ENCODE peak calls at places on chromosomes 2 and 18, in four cellular contexts. I is neural progenitor cell, J is pancreas, Y is osteoblast. P is an unnamed sample. For H3K4me1, the result is how much of the 10 kb centered on the place peaks cover.

GRCh38 chr18:47931707-47932103 is 1.2 kb upstream of the SMAD2 start:
- DNase-seq in Y (no peak), J (no peak), I (peak), P (no peak)

GRCh38 chr2:180191352-180192124 is 184.4 kb upstream of the CWC22 start:
- DNase-seq in J (no peak), Y (no peak), I (no peak), P (no peak)

GRCh38 chr18:7871560-7872456 is 304.7 kb downstream of the PTPRM start:
- DNase-seq in I (no peak), Y (no peak), J (no peak), P (no peak)

GRCh38 chr2:226121339-226121738 is 678.3 kb downstream of the IRS1 start:
- DNase-seq in I (no peak), Y (no peak), J (no peak), P (no peak)

GRCh38 chr2:96267159-96267971 is 1.3 kb downstream of the CIAO1 start:
- DNase-seq in Y (no peak), J (peak), I (peak), P (no peak)

GRCh38 chr2:111185496-111186022 is 64.8 kb downstream of the BCL2L11 start:
- DNase-seq in J (peak), I (no peak), Y (no peak), P (no peak)

GRCh38 chr2:31770718-31771117 is 190.0 kb upstream of the SRD5A2 start:
- DNase-seq in Y (no peak), J (no peak), I (no peak), P (no peak)

GRCh38 chr2:142190805-142191204 is 60.0 kb upstream of the LRP1B start:
- DNase-seq in J (no peak), Y (no peak), I (no peak), P (no peak)

GRCh38 chr2:29589440-29590103 is 331.8 kb downstream of the ALK start:
- DNase-seq in Y (no peak), I (no peak), J (no peak), P (no peak)

GRCh38 chr2:11133936-11134320 is 21.3 kb upstream of the SLC66A3 start:
- DNase-seq in J (no peak), Y (no peak), I (no peak), P (no peak)

GRCh38 chr18:56152547-56152946 is 485.8 kb downstream of the TXNL1 start:
- DNase-seq in I (no peak), J (no peak), Y (no peak), P (no peak)

GRCh38 chr18:25058520-25058919 is 293.4 kb downstream of the ZNF521 start:
- DNase-seq in J (no peak), I (no peak), Y (no peak), P (no peak)

GRCh38 chr18:55588876-55589595 is 1.0 kb upstream of the TCF4 start:
- DNase-seq in Y (peak), I (no peak), J (no peak), P (no peak)

GRCh38 chr2:985317-985898 is 34.8 kb downstream of the SNTG2 start:
- DNase-seq in I (peak), J (no peak), Y (no peak), P (no peak)

GRCh38 chr2:108297436-108298141 is 8.9 kb downstream of the SULT1C2 start:
- DNase-seq in I (no peak), Y (peak), J (no peak), P (no peak)

GRCh38 chr2:9329497-9329896 is 93.8 kb downstream of the ITGB1BP1 start:
- DNase-seq in J (no peak), I (no peak), Y (no peak), P (no peak)

GRCh38 chr2:223859070-223859469 is 21.7 kb upstream of the AP1S3 start:
- DNase-seq in I (no peak), Y (no peak), J (no peak), P (no peak)

GRCh38 chr18:5155180-5155906 is 41.7 kb downstream of the AKAIN1 start:
- DNase-seq in Y (no peak), J (no peak), I (no peak), P (no peak)

GRCh38 chr18:47883771-47884413 is 46.6 kb downstream of the SMAD2 start:
- DNase-seq in I (no peak), Y (no peak), J (no peak), P (no peak)

GRCh38 chr2:184597571-184597980 is 753 bp upstream of the ZNF804A start:
- DNase-seq in Y (peak), I (peak), J (no peak), P (peak)

GRCh38 chr2:158052761-158053160 is 48.9 kb upstream of the UPP2 start:
- DNase-seq in Y (no peak), I (no peak), J (no peak), P (no peak)

GRCh38 chr2:127217470-127218325 is 2.4 kb downstream of the CYP27C1 start:
- DNase-seq in I (no peak), Y (peak), J (no peak), P (peak)

GRCh38 chr2:134717706-134718094 is 1.1 kb downstream of the TMEM163 start:
- DNase-seq in J (no peak), I (peak), Y (no peak), P (no peak)

GRCh38 chr2:12192762-12193161 is 446.3 kb downstream of the LPIN1 start:
- DNase-seq in I (no peak), J (no peak), Y (no peak), P (no peak)

GRCh38 chr2:100200985-100201384 is 58.6 kb upstream of the AFF3 start:
- DNase-seq in I (no peak), J (no peak), Y (peak), P (no peak)

GRCh38 chr18:26307161-26307773 is 81.0 kb downstream of the TAF4B start:
- DNase-seq in Y (peak), I (peak), J (no peak), P (no peak)

GRCh38 chr18:76461148-76461547 is 33.9 kb downstream of the ZNF516 start:
- DNase-seq in Y (no peak), I (no peak), J (no peak), P (no peak)

GRCh38 chr2:13578547-13578946 is 861.8 kb downstream of the TRIB2 start:
- DNase-seq in Y (no peak), I (no peak), J (no peak), P (no peak)

GRCh38 chr2:70514612-70515055 is 39.0 kb downstream of the TGFA start:
- DNase-seq in Y (no peak), I (no peak), J (peak), P (peak)

GRCh38 chr2:11073251-11073650 is 82.0 kb upstream of the SLC66A3 start:
- DNase-seq in I (peak), Y (peak), J (peak), P (no peak)

GRCh38 chr18:76354348-76354747 is 140.7 kb downstream of the ZNF516 start:
- DNase-seq in J (no peak), I (no peak), Y (peak), P (no peak)

GRCh38 chr2:82301506-82301905 is 1997.0 kb upstream of the LRRTM1 start:
- DNase-seq in J (no peak), Y (no peak), I (no peak), P (no peak)

GRCh38 chr2:43184339-43184895 is 42.0 kb downstream of the ZFP36L2 start:
- DNase-seq in Y (peak), I (no peak), J (no peak), P (no peak)

GRCh38 chr2:69645926-69646325 is 2.4 kb upstream of the AAK1 start:
- DNase-seq in I (no peak), Y (no peak), J (no peak), P (no peak)

GRCh38 chr2:237497820-237498128 is 10.7 kb downstream of the MLPH start:
- DNase-seq in Y (peak), J (no peak), I (no peak), P (peak)

GRCh38 chr2:37156071-37156856 is 516 bp downstream of the EIF2AK2 start:
- DNase-seq in Y (peak), I (peak), J (peak), P (no peak)

GRCh38 chr2:113707106-113707505 is 49.3 kb downstream of the SLC35F5 start:
- DNase-seq in I (no peak), Y (no peak), J (no peak), P (no peak)

GRCh38 chr2:240920783-240921231 is 14.7 kb downstream of the CROCC2 start:
- DNase-seq in I (no peak), J (peak), Y (peak), P (peak)

GRCh38 chr2:162732946-162733698 is 105.4 kb downstream of the KCNH7 start:
- DNase-seq in I (no peak), Y (no peak), J (peak), P (no peak)

GRCh38 chr18:59915606-59916005 is 15.8 kb downstream of the PMAIP1 start:
- DNase-seq in J (no peak), Y (no peak), I (no peak), P (no peak)

GRCh38 chr2:156340377-156340776 is 7.9 kb upstream of the NR4A2 start:
- DNase-seq in I (no peak), Y (no peak), J (no peak), P (no peak)

GRCh38 chr2:156338578-156338977 is 6.1 kb upstream of the NR4A2 start:
- DNase-seq in I (no peak), Y (no peak), J (no peak), P (no peak)

GRCh38 chr2:156340818-156341481 is 8.4 kb upstream of the NR4A2 start:
- DNase-seq in J (no peak), I (peak), Y (no peak), P (no peak)

GRCh38 chr2:156339110-156339847 is 6.8 kb upstream of the NR4A2 start:
- DNase-seq in J (no peak), Y (no peak), I (no peak), P (no peak)

DNA sequence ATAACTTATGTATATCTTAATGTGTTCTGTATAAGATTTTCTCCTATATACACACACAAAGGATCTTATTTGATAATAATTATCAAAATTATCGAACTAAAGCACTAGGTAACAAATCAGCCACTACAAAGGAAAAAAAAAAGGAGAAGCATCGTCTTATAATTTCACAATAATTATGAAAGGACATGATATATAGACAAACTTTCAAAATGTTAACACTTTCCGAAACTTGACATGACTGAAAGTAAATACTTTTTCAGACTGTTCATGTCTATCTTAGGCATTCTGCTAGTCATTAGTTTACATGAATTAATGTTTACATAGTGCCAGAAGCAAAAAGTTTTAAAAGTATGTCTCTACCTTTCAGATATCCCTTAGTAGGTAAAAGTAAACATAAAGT is 7.3 kb upstream of the NR4A2 start:
- DNase-seq in I (no peak), J (no peak), Y (no peak), P (no peak)
- H3K4me1 ChIP-seq in I (under half), J (under half), Y (under half), P (under half)

GRCh38 chr2:201258666-201258999 is 1.7 kb upstream of the CASP8 start:
- DNase-seq in Y (peak), J (no peak), I (peak), P (no peak)
- TF ChIP-seq CTCF in Y (no peak), J (no peak), I (no peak), P (no peak)

GRCh38 chr2:207444756-207445155 is 85.0 kb upstream of the CREB1 start:
- DNase-seq in Y (no peak), I (no peak), J (no peak), P (no peak)

GRCh38 chr2:207449673-207450072 is 80.1 kb upstream of the CREB1 start:
- DNase-seq in J (no peak), Y (no peak), I (no peak), P (no peak)

GRCh38 chr2:207448006-207448405 is 81.8 kb upstream of the CREB1 start:
- DNase-seq in Y (no peak), I (no peak), J (no peak), P (no peak)

GRCh38 chr2:207446653-207447052 is 83.1 kb upstream of the CREB1 start:
- DNase-seq in J (no peak), I (no peak), Y (no peak), P (no peak)

GRCh38 chr2:207450186-207450585 is 79.6 kb upstream of the CREB1 start:
- DNase-seq in I (no peak), J (no peak), Y (no peak), P (no peak)
- H3K4me1 ChIP-seq in I (under half), J (under half), Y (under half), P (under half)

DNA sequence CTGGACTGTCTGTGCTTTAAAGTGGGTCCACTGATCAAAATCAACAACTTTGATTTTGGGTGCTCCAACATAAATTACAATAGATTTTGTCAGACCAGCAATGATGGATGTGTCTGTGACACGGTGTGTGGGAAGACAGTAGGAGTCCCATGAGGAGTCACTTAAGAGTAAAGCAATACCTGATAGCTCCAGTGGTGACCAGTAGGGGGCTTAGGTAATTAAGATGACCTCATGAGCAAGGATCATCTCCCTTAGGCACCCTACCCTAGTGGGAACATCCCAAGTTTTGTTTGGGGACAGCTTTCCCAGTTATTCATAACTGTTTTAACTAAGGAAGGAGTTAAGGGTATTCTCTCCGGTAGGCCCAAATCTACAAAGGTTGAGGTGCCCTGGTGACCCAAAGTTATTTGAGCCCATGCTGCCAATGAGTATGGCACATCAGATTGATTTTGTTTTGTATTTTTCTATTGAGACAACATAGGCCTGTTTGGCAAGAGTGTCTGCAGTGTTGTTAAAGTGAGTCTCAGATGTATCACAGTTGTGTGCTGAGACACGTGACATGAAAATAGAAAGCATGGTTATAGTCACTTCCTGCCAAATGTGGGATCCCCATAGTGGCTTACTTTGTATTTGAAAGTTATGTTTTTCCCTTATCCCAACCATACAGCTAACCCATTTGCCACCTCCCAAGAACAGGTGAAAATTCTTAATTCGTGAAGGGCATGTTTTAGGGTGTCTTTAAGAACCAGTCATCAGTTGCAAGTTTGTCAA is 1337.6 kb upstream of the SLC39A10 start:
- DNase-seq in Y (no peak), I (peak), J (no peak), P (no peak)
- TF ChIP-seq CTCF in Y (no peak), I (peak), J (no peak), P (no peak)

GRCh38 chr2:234991793-234992192 is 40.0 kb downstream of the SH3BP4 start:
- DNase-seq in Y (peak), J (no peak), I (no peak), P (peak)
- H3K4me1 ChIP-seq in Y (half or more), J (under half), I (under half), P (under half)

GRCh38 chr2:209974566-209974965 is 27.9 kb upstream of the RPE start:
- DNase-seq in Y (no peak), I (no peak), J (no peak), P (no peak)

GRCh38 chr2:209976698-209977385 is 25.6 kb upstream of the RPE start:
- DNase-seq in Y (no peak), I (no peak), J (no peak), P (no peak)

GRCh38 chr2:209973328-209973727 is 29.1 kb upstream of the RPE start:
- DNase-seq in J (no peak), I (no peak), Y (no peak), P (no peak)

GRCh38 chr2:209977386-209978239 is 24.8 kb upstream of the RPE start:
- DNase-seq in J (no peak), Y (no peak), I (peak), P (no peak)
- TF ChIP-seq CTCF in J (peak), Y (peak), I (peak), P (peak)

DNA sequence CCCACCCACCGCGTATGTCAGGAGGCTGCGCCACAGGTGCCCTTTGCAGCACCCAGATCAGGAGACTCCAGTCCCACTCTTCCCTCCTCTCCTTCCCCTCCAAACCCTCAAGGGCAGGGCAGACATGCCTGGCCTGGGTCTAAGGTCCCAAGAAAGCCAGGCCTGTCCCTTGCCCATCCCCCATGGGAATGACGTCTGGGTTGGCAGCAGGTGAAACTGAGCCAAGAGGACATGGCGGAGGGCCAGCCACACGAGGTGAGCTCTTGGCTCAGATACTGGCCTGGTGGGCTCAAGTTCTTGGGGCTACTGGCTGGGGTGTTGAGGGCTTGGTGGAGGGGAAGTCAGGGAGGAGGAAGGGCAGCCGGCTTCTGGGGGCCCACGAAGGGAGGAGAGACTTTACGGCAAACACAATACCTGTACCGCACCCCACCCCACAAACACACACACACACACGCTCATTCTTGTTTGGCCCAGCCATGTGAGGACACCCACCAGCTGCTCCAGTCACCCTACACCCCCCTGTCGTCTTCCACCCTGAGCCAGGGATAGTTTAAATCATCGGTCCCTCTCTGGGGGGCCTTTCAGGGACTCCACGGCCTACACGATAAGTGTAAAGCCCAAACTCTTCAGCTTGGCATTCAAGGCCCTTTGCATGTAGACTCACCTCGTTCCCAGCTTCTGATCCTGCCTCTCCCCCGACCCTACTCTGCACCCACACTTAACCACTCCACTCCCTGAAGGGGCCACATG is 24.1 kb upstream of the TNS1 start:
- DNase-seq in J (peak), I (no peak), Y (peak), P (peak)
- H3K4me1 ChIP-seq in J (under half), I (under half), Y (under half), P (under half)

P was measured in kidney.